ENCODE peak calls at places on chromosomes 6 and 20, in six cellular contexts. K, G, V, Y, M and B are unnamed samples.
A peak's percentile ranks its signal among the peaks of the same experiment; 100 is the strongest.

GRCh38 chr20:36298795-36299339 is 7.3 kb upstream of the DLGAP4 start:
- DNase-seq in Y (no peak), V (no peak), G (no peak), M (no peak), K (no peak), B (no peak)

GRCh38 chr6:111721677-111722219 is 116.1 kb upstream of the TRAF3IP2 start:
- DNase-seq in Y (peak; percentile 72), M (no peak), V (no peak), K (peak; percentile 74), G (no peak), B (no peak)

GRCh38 chr6:90820436-90820835 is 233.6 kb upstream of the MAP3K7 start:
- DNase-seq in Y (no peak), K (no peak), V (no peak), M (no peak), G (no peak), B (no peak)

GRCh38 chr6:39357998-39358686 is 35.6 kb upstream of the KCNK16 start:
- DNase-seq in K (peak; percentile 82), G (no peak), V (peak; percentile 40), Y (peak; percentile 89), M (no peak), B (peak; percentile 25)

GRCh38 chr6:107106165-107106564 is 9.2 kb downstream of the BEND3 start:
- DNase-seq in G (no peak), M (no peak), V (no peak), K (no peak), Y (no peak), B (no peak)

GRCh38 chr6:108760158-108761050 is 87.8 kb upstream of the ARMC2 start:
- DNase-seq in M (no peak), V (no peak), K (peak; percentile 53), G (no peak), Y (peak; percentile 41), B (no peak)

GRCh38 chr6:81144346-81144745 is 608.1 kb downstream of the TENT5A start:
- DNase-seq in V (no peak), G (no peak), M (no peak), K (peak; percentile 4), Y (no peak), B (no peak)

GRCh38 chr6:26296857-26297648 is 67.9 kb upstream of the BTN3A2 start:
- DNase-seq in G (no peak), V (no peak), M (no peak), K (peak; percentile 81), Y (no peak), B (no peak)

GRCh38 chr6:113829702-113830058 is 27.5 kb upstream of the MARCKS start:
- DNase-seq in K (peak; percentile 32), M (no peak), Y (peak; percentile 61), G (no peak), V (peak; percentile 28), B (no peak)

GRCh38 chr6:370555-370954 is 21.0 kb upstream of the IRF4 start:
- DNase-seq in Y (no peak), K (no peak), V (no peak), G (no peak), M (no peak), B (no peak)

GRCh38 chr6:41560440-41561192 is 14.4 kb downstream of the FOXP4 start:
- DNase-seq in V (peak; percentile 77), K (peak; percentile 53), Y (peak; percentile 74), G (no peak), M (no peak), B (no peak)

GRCh38 chr6:105593056-105593455 is 190.2 kb upstream of the PREP start:
- DNase-seq in Y (no peak), V (no peak), K (peak; percentile 35), M (no peak), G (no peak), B (no peak)

GRCh38 chr6:11766589-11767450 is 11.8 kb downstream of the ADTRP start:
- DNase-seq in M (no peak), V (no peak), K (peak; percentile 94), G (no peak), Y (peak; percentile 92), B (peak; percentile 83)

GRCh38 chr20:35171753-35172433 is at the start of gene PROCR:
- DNase-seq in Y (peak; percentile 95), V (peak; percentile 87), M (peak; percentile 89), G (no peak), K (peak; percentile 98), B (peak; percentile 70)

GRCh38 chr6:41371992-41372525 is 36.7 kb downstream of the NCR2 start:
- DNase-seq in K (peak; percentile 34), M (no peak), V (no peak), G (no peak), Y (peak; percentile 42), B (no peak)

GRCh38 chr6:138115877-138116660 is 8.8 kb upstream of the PERP start:
- DNase-seq in G (no peak), V (peak; percentile 42), K (peak; percentile 85), Y (peak; percentile 84), M (peak; percentile 27), B (peak; percentile 34)

GRCh38 chr20:42846784-42847490 is 342.8 kb downstream of the PTPRT start:
- DNase-seq in K (no peak), V (no peak), M (no peak), Y (no peak), G (no peak), B (no peak)

GRCh38 chr6:1620504-1621327 is 11.0 kb downstream of the FOXC1 start:
- DNase-seq in M (no peak), V (no peak), G (no peak), K (no peak), Y (no peak), B (no peak)

GRCh38 chr6:169723200-169723909 is 945 bp downstream of the PHF10 start:
- DNase-seq in G (peak; percentile 45), Y (peak; percentile 76), V (peak; percentile 81), M (peak; percentile 55), K (peak; percentile 79), B (no peak)

GRCh38 chr20:6828794-6829423 is 61.4 kb downstream of the BMP2 start:
- DNase-seq in M (peak; percentile 91), K (peak; percentile 66), Y (peak; percentile 71), G (peak; percentile 52), V (peak; percentile 71), B (peak; percentile 16)

GRCh38 chr6:46948699-46949098 is 27.0 kb upstream of the ADGRF5 start:
- DNase-seq in M (no peak), Y (peak; percentile 85), V (no peak), K (no peak), G (no peak), B (no peak)

GRCh38 chr6:2875840-2876207 is 27.3 kb downstream of the SERPINB9 start:
- DNase-seq in V (peak; percentile 59), M (no peak), Y (peak; percentile 19), K (peak; percentile 27), G (no peak), B (no peak)

GRCh38 chr6:45898941-45899682 is 116.5 kb downstream of the CLIC5 start:
- DNase-seq in V (no peak), M (no peak), G (no peak), Y (no peak), K (no peak), B (no peak)

GRCh38 chr6:108667984-108668383 is 107.3 kb downstream of the FOXO3 start:
- DNase-seq in K (peak; percentile 63), Y (peak; percentile 68), V (no peak), M (no peak), G (no peak), B (no peak)

GRCh38 chr6:33123732-33124524 is 48.1 kb downstream of the HLA-DPB1 start:
- DNase-seq in M (no peak), V (no peak), G (no peak), Y (peak; percentile 58), K (peak; percentile 60), B (no peak)

GRCh38 chr20:61166324-61166723 is 85.7 kb upstream of the CDH4 start:
- DNase-seq in M (no peak), G (no peak), V (no peak), Y (no peak), K (peak; percentile 62), B (no peak)

GRCh38 chr6:42338573-42339218 is 113.0 kb downstream of the TRERF1 start:
- DNase-seq in V (no peak), Y (peak; percentile 94), K (peak; percentile 96), G (no peak), M (no peak), B (peak; percentile 91)

GRCh38 chr6:90483956-90484355 is 102.9 kb downstream of the MAP3K7 start:
- DNase-seq in K (no peak), Y (no peak), M (no peak), V (no peak), G (no peak), B (no peak)

GRCh38 chr20:62088258-62089127 is 22.8 kb upstream of the TAF4 start:
- DNase-seq in K (peak; percentile 89), Y (peak; percentile 84), G (no peak), V (peak; percentile 34), M (no peak), B (peak; percentile 29)

GRCh38 chr6:53342210-53342609 is 6.5 kb downstream of the ELOVL5 start:
- DNase-seq in V (no peak), K (no peak), G (no peak), M (no peak), Y (no peak), B (no peak)

GRCh38 chr6:288861-289260 is 3.4 kb upstream of the DUSP22 start:
- DNase-seq in V (no peak), G (no peak), Y (no peak), K (no peak), M (no peak), B (no peak)

GRCh38 chr6:44034391-44034861 is 92.8 kb downstream of the MRPL14 start:
- DNase-seq in K (no peak), Y (no peak), G (no peak), V (no peak), M (no peak), B (no peak)

GRCh38 chr6:165848099-165848461 is 185.0 kb upstream of the PDE10A start:
- DNase-seq in Y (no peak), K (no peak), V (no peak), M (no peak), G (no peak), B (no peak)

DNA sequence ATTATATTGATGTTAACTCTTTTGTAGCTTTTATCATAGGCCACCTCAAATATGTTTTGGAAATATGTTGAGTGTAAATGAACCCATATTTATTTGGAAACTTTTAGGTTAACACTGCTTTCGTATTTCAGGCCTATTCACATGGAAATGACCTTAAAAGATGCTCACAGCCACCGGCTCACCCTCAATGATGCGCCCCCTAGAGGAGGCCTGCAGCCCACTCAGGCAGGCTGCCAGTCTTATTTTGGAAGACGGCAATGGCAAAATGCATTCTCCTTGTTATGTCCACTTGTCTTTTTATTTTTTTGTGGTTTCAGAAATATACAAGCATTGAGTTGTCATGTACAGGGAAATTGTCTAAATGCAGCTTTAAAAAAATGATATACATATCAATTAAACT is 869.7 kb downstream of the PHF3 start:
- DNase-seq in K (no peak), G (no peak), M (no peak), V (no peak), Y (no peak), B (no peak)
- TF ChIP-seq CTCF in K (peak; percentile 10), G (peak; percentile 67), M (peak; percentile 21), V (peak; percentile 15), Y (peak; percentile 47), B (peak; percentile 25)

GRCh38 chr6:117265425-117266266 is at the start of gene VGLL2:
- DNase-seq in V (peak; percentile 35), Y (peak; percentile 62), G (peak; percentile 55), K (peak; percentile 77), M (no peak), B (no peak)
- TF ChIP-seq CTCF in V (no peak), Y (peak; percentile 14), G (peak; percentile 30), K (no peak), M (no peak), B (peak; percentile 5)

GRCh38 chr6:50610562-50610961 is 102.8 kb upstream of the TFAP2D start:
- DNase-seq in Y (no peak), G (no peak), V (no peak), M (no peak), K (no peak), B (no peak)
- TF ChIP-seq CTCF in Y (no peak), G (peak; percentile 26), V (no peak), M (no peak), K (no peak), B (no peak)

GRCh38 chr6:80094017-80094416 is 12.5 kb upstream of the BCKDHB start:
- DNase-seq in G (no peak), M (no peak), V (no peak), K (peak; percentile 48), Y (peak; percentile 37), B (no peak)
- TF ChIP-seq CTCF in G (peak; percentile 72), M (peak; percentile 46), V (peak; percentile 51), K (peak; percentile 43), Y (peak; percentile 55), B (peak; percentile 38)